ENCODE peak calls at places on chromosomes 3 and 15, in six cellular contexts. Q, I, D, T, M and Y are unnamed samples.

GRCh38 chr15:92448370-92448769 is 54.7 kb downstream of the ST8SIA2 start:
- DNase-seq in T (no peak), I (no peak), M (no peak), Q (no peak), D (no peak), Y (no peak)

GRCh38 chr15:41203395-41203794 is 27.2 kb downstream of the EXD1 start:
- DNase-seq in M (no peak), T (no peak), I (no peak), Q (no peak), D (no peak), Y (no peak)

GRCh38 chr15:82132742-82133141 is 86.9 kb upstream of the MEX3B start:
- DNase-seq in M (no peak), Q (peak; percentile 12), D (no peak), T (no peak), I (no peak), Y (no peak)

GRCh38 chr15:65344909-65345275 is 32.9 kb downstream of the IGDCC3 start:
- DNase-seq in T (no peak), I (no peak), D (no peak), M (no peak), Q (no peak), Y (no peak)

GRCh38 chr3:126541628-126542339 is 16.9 kb downstream of the C3orf22 start:
- DNase-seq in M (no peak), I (peak; percentile 3), T (no peak), Q (no peak), D (no peak), Y (no peak)

GRCh38 chr3:191329654-191330308 is 545 bp downstream of the UTS2B start:
- DNase-seq in Q (peak; percentile 61), M (no peak), I (peak; percentile 35), D (peak; percentile 67), T (no peak), Y (peak; percentile 44)

GRCh38 chr15:59274126-59274970 is 67.7 kb downstream of the LDHAL6B start:
- DNase-seq in M (no peak), D (no peak), T (no peak), Q (no peak), I (no peak), Y (no peak)

GRCh38 chr3:41364736-41365135 is 165.4 kb downstream of the CTNNB1 start:
- DNase-seq in D (no peak), Q (no peak), T (peak; percentile 7), I (no peak), M (no peak), Y (no peak)

GRCh38 chr15:78049691-78050440 is 27.6 kb downstream of the TBC1D2B start:
- DNase-seq in I (no peak), Q (no peak), M (peak; percentile 55), T (no peak), D (no peak), Y (no peak)

GRCh38 chr3:160941885-160942494 is 163.2 kb downstream of the B3GALNT1 start:
- DNase-seq in D (no peak), I (peak; percentile 25), T (peak; percentile 44), M (peak; percentile 76), Q (peak; percentile 86), Y (no peak)

GRCh38 chr15:82108489-82109078 is 62.8 kb upstream of the MEX3B start:
- DNase-seq in M (peak; percentile 70), I (no peak), Q (peak; percentile 76), T (no peak), D (peak; percentile 26), Y (peak; percentile 32)

GRCh38 chr3:15536856-15537255 is 15.3 kb upstream of the COLQ start:
- DNase-seq in T (no peak), I (no peak), M (no peak), D (no peak), Q (no peak), Y (no peak)

GRCh38 chr3:151276038-151277027 is 2.0 kb downstream of the P2RY14 start:
- DNase-seq in Q (no peak), M (peak; percentile 15), T (no peak), D (no peak), I (no peak), Y (no peak)

GRCh38 chr3:100535610-100535943 is 43.2 kb downstream of the TMEM45A start:
- DNase-seq in Q (no peak), I (no peak), M (no peak), T (no peak), D (no peak), Y (no peak)

GRCh38 chr3:191686626-191687025 is 225.7 kb downstream of the PYDC2 start:
- DNase-seq in Q (no peak), M (no peak), T (no peak), I (no peak), D (no peak), Y (no peak)

GRCh38 chr15:101406014-101406413 is 83.5 kb downstream of the PCSK6 start:
- DNase-seq in I (no peak), M (no peak), Q (no peak), T (no peak), D (no peak), Y (no peak)

GRCh38 chr15:69421498-69421897 is 7.3 kb downstream of the KIF23 start:
- DNase-seq in M (no peak), I (no peak), Q (no peak), T (no peak), D (no peak), Y (no peak)

GRCh38 chr3:195040773-195041520 is 230.0 kb downstream of the XXYLT1 start:
- DNase-seq in I (no peak), T (no peak), M (no peak), D (no peak), Q (no peak), Y (no peak)

GRCh38 chr15:64507293-64507802 is 47.0 kb downstream of the ZNF609 start:
- DNase-seq in I (peak; percentile 84), Q (peak; percentile 93), D (peak; percentile 59), M (no peak), T (peak; percentile 25), Y (peak; percentile 53)

GRCh38 chr3:33146791-33147445 is 33.1 kb downstream of the CRTAP start:
- DNase-seq in Q (no peak), M (no peak), D (no peak), T (peak; percentile 35), I (no peak), Y (no peak)

GRCh38 chr3:86711634-86712033 is 279.3 kb downstream of the VGLL3 start:
- DNase-seq in M (no peak), I (no peak), T (no peak), D (no peak), Q (no peak), Y (no peak)

GRCh38 chr3:55320928-55321327 is 166.2 kb downstream of the WNT5A start:
- DNase-seq in D (no peak), Q (no peak), M (no peak), T (no peak), I (no peak), Y (no peak)

GRCh38 chr3:138331143-138331894 is 1.7 kb upstream of the NME9 start:
- DNase-seq in Q (no peak), D (no peak), I (no peak), M (no peak), T (no peak), Y (no peak)

GRCh38 chr3:53145109-53146077 is 15.2 kb upstream of the RFT1 start:
- DNase-seq in Q (no peak), M (no peak), D (no peak), I (no peak), T (no peak), Y (no peak)

GRCh38 chr15:53591041-53591440 is 168.4 kb downstream of the WDR72 start:
- DNase-seq in Q (no peak), I (no peak), M (no peak), T (no peak), D (no peak), Y (no peak)

GRCh38 chr15:61367953-61368352 is 138.9 kb upstream of the RORA start:
- DNase-seq in Q (no peak), I (no peak), T (no peak), D (no peak), M (no peak), Y (no peak)

GRCh38 chr3:139312416-139312815 is 31.4 kb upstream of the MRPS22 start:
- DNase-seq in I (no peak), T (no peak), M (no peak), D (no peak), Q (no peak), Y (no peak)